ENCODE peak calls at places on chromosomes 4 and X, in four cellular contexts. One of them, this sample, is unnamed.

GRCh38 chr4:47930971-47931804 is 16.8 kb upstream of the NFXL1 start:
- DNase-seq in NCI-H2171: no peak
- DNase-seq in NCI-H510A: no peak
- DNase-seq in NCI-H1694: no peak
- DNase-seq in this sample: no peak

GRCh38 chrX:22760513-22761057 is 239.2 kb upstream of the DDX53 start:
- DNase-seq in NCI-H2171: no peak
- DNase-seq in NCI-H510A: no peak
- DNase-seq in NCI-H1694: no peak
- DNase-seq in this sample: peak

GRCh38 chr4:99473131-99473530 is 37.7 kb upstream of the C4orf17 start:
- DNase-seq in NCI-H2171: no peak
- DNase-seq in NCI-H510A: no peak
- DNase-seq in NCI-H1694: no peak
- DNase-seq in this sample: no peak

GRCh38 chr4:19508442-19508841 is 743.3 kb upstream of the SLIT2 start:
- DNase-seq in NCI-H2171: no peak
- DNase-seq in NCI-H510A: no peak
- DNase-seq in NCI-H1694: no peak
- DNase-seq in this sample: no peak

GRCh38 chr4:27836505-27836904 is 975.9 kb downstream of the STIM2 start:
- DNase-seq in NCI-H2171: no peak
- DNase-seq in NCI-H510A: no peak
- DNase-seq in NCI-H1694: no peak
- DNase-seq in this sample: no peak

GRCh38 chr4:46927201-46927600 is 18.2 kb upstream of the COX7B2 start:
- DNase-seq in NCI-H2171: no peak
- DNase-seq in NCI-H510A: no peak
- DNase-seq in NCI-H1694: no peak
- DNase-seq in this sample: no peak

GRCh38 chr4:175970734-175971133 is 94.9 kb upstream of the WDR17 start:
- DNase-seq in NCI-H2171: no peak
- DNase-seq in NCI-H510A: no peak
- DNase-seq in NCI-H1694: no peak
- DNase-seq in this sample: peak

GRCh38 chrX:48910926-48911406 is 480 bp downstream of the SLC35A2 start:
- DNase-seq in NCI-H2171: no peak
- DNase-seq in NCI-H510A: no peak
- DNase-seq in NCI-H1694: no peak
- DNase-seq in this sample: no peak

GRCh38 chr4:159003420-159004253 is 99.2 kb upstream of the RAPGEF2 start:
- DNase-seq in NCI-H2171: no peak
- DNase-seq in NCI-H510A: peak
- DNase-seq in NCI-H1694: no peak
- DNase-seq in this sample: no peak

GRCh38 chr4:56360071-56360470 is 27.2 kb downstream of the AASDH start:
- DNase-seq in NCI-H2171: no peak
- DNase-seq in NCI-H510A: no peak
- DNase-seq in NCI-H1694: no peak
- DNase-seq in this sample: no peak

GRCh38 chrX:65528705-65529340 is 5.8 kb downstream of the LAS1L start:
- DNase-seq in NCI-H2171: no peak
- DNase-seq in NCI-H510A: no peak
- DNase-seq in NCI-H1694: peak
- DNase-seq in this sample: peak

GRCh38 chr4:3196670-3197359 is 52.1 kb upstream of the MSANTD1 start:
- DNase-seq in NCI-H2171: no peak
- DNase-seq in NCI-H510A: no peak
- DNase-seq in NCI-H1694: no peak
- DNase-seq in this sample: no peak

GRCh38 chr4:138090145-138090917 is 151.8 kb downstream of the SLC7A11 start:
- DNase-seq in NCI-H2171: no peak
- DNase-seq in NCI-H510A: peak
- DNase-seq in NCI-H1694: peak
- DNase-seq in this sample: peak

This sample was measured in iPS-NIHi11.